ENCODE peak calls at places on chromosomes 12 and 14, in ten cellular contexts. W is upper lobe of left lung, L is AG04450, T is sigmoid colon, H is Peyer's patch, Z is thoracic aorta, G is dorsolateral prefrontal cortex, K is transverse colon, X is uterus, A is fibroblast of pulmonary artery. Q is an unnamed sample.

GRCh38 chr12:103773109-103773905 is 67.7 kb downstream of the NT5DC3 start:
- DNase-seq in W (no peak), L (no peak), T (peak; percentile 64), H (no peak), Z (no peak), G (no peak), K (no peak), X (no peak), A (peak; percentile 3), Q (no peak)

GRCh38 chr12:88993655-88994054 is 358.6 kb downstream of the DUSP6 start:
- DNase-seq in W (no peak), L (peak; percentile 44), T (no peak), H (no peak), Z (no peak), G (no peak), K (no peak), X (no peak), A (peak; percentile 85), Q (peak; percentile 48)

GRCh38 chr14:67623114-67623513 is 3.4 kb downstream of the ARG2 start:
- DNase-seq in W (no peak), L (no peak), T (no peak), H (no peak), Z (no peak), G (no peak), K (no peak), X (no peak), A (peak; percentile 72), Q (no peak)

GRCh38 chr14:51969852-51970251 is 19.5 kb upstream of the RTRAF start:
- DNase-seq in W (no peak), L (no peak), T (no peak), H (no peak), Z (no peak), G (no peak), K (no peak), X (no peak), A (no peak), Q (no peak)

GRCh38 chr14:61435563-61436337 is 114.4 kb downstream of the PRKCH start:
- DNase-seq in W (no peak), L (no peak), T (no peak), H (no peak), Z (no peak), G (no peak), K (no peak), X (no peak), A (peak; percentile 62), Q (no peak)

GRCh38 chr14:50058112-50058511 is 58.3 kb downstream of the VCPKMT start:
- DNase-seq in W (no peak), L (no peak), T (no peak), H (peak; percentile 53), Z (no peak), G (no peak), K (no peak), X (no peak), A (no peak), Q (no peak)

GRCh38 chr12:112419269-112420133 is 754 bp downstream of the PTPN11 start:
- DNase-seq in W (no peak), L (peak; percentile 50), T (peak; percentile 89), H (peak; percentile 76), Z (peak; percentile 43), G (peak; percentile 47), K (peak; percentile 61), X (peak; percentile 75), A (peak; percentile 89), Q (peak; percentile 46)

GRCh38 chr12:13102481-13103195 is 829 bp downstream of the GSG1 start:
- DNase-seq in W (no peak), L (no peak), T (no peak), H (no peak), Z (no peak), G (peak; percentile 68), K (no peak), X (no peak), A (peak; percentile 44), Q (no peak)

GRCh38 chr12:80937391-80938238 is at the start of gene LIN7A:
- DNase-seq in W (no peak), L (no peak), T (peak; percentile 66), H (peak; percentile 55), Z (no peak), G (peak; percentile 64), K (peak; percentile 14), X (peak; percentile 47), A (peak; percentile 15), Q (no peak)

GRCh38 chr12:25705256-25705655 is 152.2 kb upstream of the LMNTD1 start:
- DNase-seq in W (no peak), L (no peak), T (no peak), H (no peak), Z (no peak), G (no peak), K (no peak), X (no peak), A (peak; percentile 32), Q (no peak)

GRCh38 chr12:53481108-53481442 is 18.2 kb downstream of the MAP3K12 start:
- DNase-seq in W (no peak), L (no peak), T (no peak), H (no peak), Z (no peak), G (no peak), K (no peak), X (no peak), A (no peak), Q (no peak)

GRCh38 chr14:106807493-106807892 is 1281.1 kb downstream of the TMEM121 start:
- DNase-seq in W (no peak), L (no peak), T (no peak), H (no peak), Z (no peak), G (no peak), K (no peak), X (no peak), A (no peak), Q (no peak)

GRCh38 chr14:90839024-90839888 is 23.0 kb upstream of the TTC7B start:
- DNase-seq in W (no peak), L (no peak), T (peak; percentile 78), H (no peak), Z (no peak), G (no peak), K (no peak), X (peak; percentile 56), A (peak; percentile 67), Q (no peak)

GRCh38 chr12:90851800-90852718 is 102.9 kb downstream of the CCER1 start:
- DNase-seq in W (no peak), L (no peak), T (no peak), H (no peak), Z (no peak), G (no peak), K (no peak), X (no peak), A (no peak), Q (no peak)

GRCh38 chr12:28937196-28937595 is 211.9 kb upstream of the FAR2 start:
- DNase-seq in W (no peak), L (peak; percentile 11), T (no peak), H (no peak), Z (no peak), G (no peak), K (no peak), X (no peak), A (peak; percentile 39), Q (no peak)

GRCh38 chr12:96445743-96446655 is 43.4 kb upstream of the CFAP54 start:
- DNase-seq in W (no peak), L (peak; percentile 79), T (no peak), H (peak; percentile 61), Z (no peak), G (no peak), K (peak; percentile 12), X (no peak), A (peak; percentile 100), Q (peak; percentile 70)

DNA sequence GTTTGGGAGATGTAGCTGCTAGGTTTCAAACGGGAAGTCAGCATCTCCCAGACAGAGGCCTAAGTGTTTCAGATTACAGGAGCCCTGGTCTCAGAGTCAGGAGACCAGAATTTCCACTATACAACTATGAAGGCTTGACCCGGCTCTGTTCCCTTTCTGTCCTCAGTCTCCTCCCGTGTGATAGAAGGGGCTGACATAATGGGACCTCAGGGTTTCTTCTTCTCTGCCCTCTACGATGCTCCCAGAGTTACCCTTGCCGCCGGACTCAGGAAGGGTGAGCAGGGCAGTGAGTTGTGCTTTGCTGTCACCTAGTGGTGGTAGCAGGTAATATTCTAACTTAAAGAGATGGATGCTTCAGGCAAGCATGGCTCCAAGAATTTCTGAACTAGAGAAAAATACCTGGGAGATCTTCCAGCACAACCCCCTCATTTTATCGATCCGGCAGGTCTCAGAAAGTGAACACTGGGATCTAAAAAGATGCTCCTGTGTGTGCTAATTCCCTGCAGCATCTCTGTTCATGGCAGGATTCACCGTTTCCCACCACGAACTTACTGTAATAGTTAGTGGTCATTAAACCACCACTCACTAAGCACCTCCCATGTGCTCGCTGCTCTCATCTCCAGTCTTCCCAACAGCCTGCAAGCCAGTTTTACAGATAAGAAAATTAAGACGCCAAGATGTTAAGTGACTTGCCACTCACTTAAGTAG is 84.4 kb downstream of the VWF start:
- DNase-seq in W (no peak), L (peak; percentile 49), T (peak; percentile 69), H (peak; percentile 74), Z (no peak), G (no peak), K (peak; percentile 49), X (peak; percentile 53), A (peak; percentile 85), Q (no peak)
- TF ChIP-seq CTCF in W (peak; percentile 72), L (peak; percentile 97), T (peak; percentile 93), H (peak; percentile 84), Z (peak; percentile 91), G (peak; percentile 89), K (peak; percentile 93), X (peak; percentile 90), A (peak; percentile 93), Q (peak; percentile 92)

GRCh38 chr12:92080390-92081285 is 65.0 kb downstream of the BTG1 start:
- DNase-seq in W (no peak), L (no peak), T (no peak), H (no peak), Z (no peak), G (no peak), K (no peak), X (no peak), A (peak; percentile 83), Q (peak; percentile 97)
- H3K4me3 ChIP-seq in W (peak overlapping the region; percentile 0), L (no peak overlapping the region), T (no peak overlapping the region), H (no peak overlapping the region), Z (no peak overlapping the region), G (no peak overlapping the region), K (no peak overlapping the region), X (no peak overlapping the region), A (no peak overlapping the region), Q (no peak overlapping the region)

GRCh38 chr14:26132061-26132460 is 465.8 kb downstream of the NOVA1 start:
- DNase-seq in W (no peak), L (no peak), T (no peak), H (no peak), Z (no peak), G (no peak), K (no peak), X (no peak), A (peak; percentile 80), Q (no peak)

GRCh38 chr14:26138764-26139445 is 458.9 kb downstream of the NOVA1 start:
- DNase-seq in W (no peak), L (no peak), T (no peak), H (no peak), Z (no peak), G (no peak), K (no peak), X (no peak), A (peak; percentile 73), Q (no peak)

GRCh38 chr14:26137161-26137560 is 460.7 kb downstream of the NOVA1 start:
- DNase-seq in W (no peak), L (no peak), T (no peak), H (no peak), Z (no peak), G (no peak), K (no peak), X (no peak), A (no peak), Q (no peak)
- TF ChIP-seq CTCF in W (no peak), L (no peak), T (no peak), H (no peak), Z (no peak), G (no peak), K (no peak), X (no peak), A (peak; percentile 35), Q (no peak)

GRCh38 chr14:105118646-105119409 is 49.7 kb downstream of the JAG2 start:
- DNase-seq in W (no peak), L (no peak), T (no peak), H (no peak), Z (no peak), G (no peak), K (no peak), X (no peak), A (no peak), Q (no peak)
- H3K4me3 ChIP-seq in W (no peak overlapping the region), L (no peak overlapping the region), T (no peak overlapping the region), H (no peak overlapping the region), Z (no peak overlapping the region), G (no peak overlapping the region), K (no peak overlapping the region), X (no peak overlapping the region), A (no peak overlapping the region), Q (no peak overlapping the region)